ENCODE peak calls at places on chromosomes 7 and 10, in nine cellular contexts. E, J, M, C, T, Y, A, P and D are unnamed samples. For H3K36me3 and H3K27me3, the result is how much of the 10 kb centered on the place peaks cover.

GRCh38 chr10:119377431-119377830 is 165.1 kb downstream of the RGS10 start:
- DNase-seq in E (no peak), P (no peak), C (no peak), M (no peak), A (no peak), Y (no peak), T (no peak), J (no peak), D (no peak)

GRCh38 chr10:113644185-113645120 is 19.4 kb downstream of the NRAP start:
- DNase-seq in J (no peak), C (peak), T (no peak), A (peak), M (no peak), P (no peak), E (no peak), Y (no peak), D (no peak)

GRCh38 chr10:126458453-126458852 is 70.2 kb upstream of the ADAM12 start:
- DNase-seq in A (peak), E (no peak), J (no peak), P (no peak), C (peak), M (no peak), T (no peak), Y (no peak), D (no peak)

GRCh38 chr7:158741294-158741666 is 36.7 kb upstream of the NCAPG2 start:
- DNase-seq in J (no peak), A (no peak), Y (no peak), P (no peak), E (no peak), C (no peak), T (no peak), M (no peak), D (no peak)

GRCh38 chr7:135077642-135078041 is 70.2 kb upstream of the TMEM140 start:
- DNase-seq in A (no peak), T (peak), J (no peak), C (no peak), M (no peak), Y (no peak), E (no peak), P (no peak), D (no peak)

GRCh38 chr10:3992374-3993178 is 207.6 kb upstream of the KLF6 start:
- DNase-seq in A (no peak), J (no peak), P (no peak), Y (no peak), T (no peak), M (no peak), E (no peak), C (no peak), D (no peak)

GRCh38 chr10:110414563-110415309 is 83.0 kb upstream of the DUSP5 start:
- DNase-seq in M (no peak), J (no peak), P (no peak), C (no peak), A (peak), T (no peak), Y (no peak), E (no peak), D (no peak)

GRCh38 chr10:52665821-52666220 is 106.8 kb downstream of the MBL2 start:
- DNase-seq in P (no peak), T (no peak), A (no peak), Y (no peak), C (no peak), E (no peak), J (no peak), M (no peak), D (no peak)

GRCh38 chr10:92641492-92641891 is 48.3 kb upstream of the HHEX start:
- DNase-seq in M (no peak), C (no peak), Y (no peak), A (no peak), J (no peak), E (no peak), T (no peak), P (no peak), D (no peak)
- H3K36me3 ChIP-seq in M (under half), C (under half), Y (half or more), A (under half), J (under half), E (under half), T (half or more), P (under half), D (under half)

DNA sequence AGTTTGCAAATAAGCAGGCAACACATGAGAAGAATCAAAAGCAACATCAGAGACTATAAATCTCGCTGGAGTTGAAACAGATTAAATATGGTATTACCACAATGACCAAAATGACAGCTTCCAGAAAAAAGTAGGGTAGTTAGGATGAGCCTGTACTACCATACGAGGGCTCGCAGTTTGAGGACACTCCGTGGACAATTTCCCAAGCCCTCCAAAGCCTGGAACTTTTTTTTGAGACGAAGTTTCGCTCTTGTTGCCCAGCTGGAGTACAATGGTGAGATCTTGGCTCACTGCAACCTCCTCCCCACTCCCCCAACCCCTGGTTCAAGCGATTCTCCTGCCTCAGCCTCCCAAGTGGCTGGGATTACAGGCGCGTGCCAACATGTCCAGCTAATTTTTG is 1.0 kb downstream of the LRRC17 start:
- DNase-seq in C (no peak), A (no peak), E (no peak), J (no peak), P (no peak), Y (no peak), T (no peak), M (no peak), D (no peak)
- H3K4me3 ChIP-seq in C (peak), A (no peak), E (no peak), J (peak), P (no peak), Y (no peak), T (no peak), M (peak), D (no peak)

GRCh38 chr10:98624963-98625362 is 178.2 kb upstream of the HPS1 start:
- DNase-seq in A (no peak), T (no peak), Y (no peak), E (no peak), C (no peak), M (no peak), P (no peak), J (no peak), D (no peak)
- H3K27me3 ChIP-seq in A (under half), T (under half), Y (under half), E (under half), C (under half), M (under half), P (under half), J (under half), D (under half)

GRCh38 chr7:100152937-100153666 is 4.4 kb downstream of the LAMTOR4 start:
- DNase-seq in Y (no peak), E (no peak), J (no peak), M (no peak), P (no peak), C (no peak), T (peak), A (no peak), D (peak)

GRCh38 chr7:100155553-100156317 is 2.8 kb downstream of the TRAPPC14 start:
- DNase-seq in J (no peak), P (no peak), E (no peak), Y (no peak), T (no peak), A (no peak), C (no peak), M (no peak), D (peak)

GRCh38 chr7:100156331-100157068 is 2.0 kb downstream of the TRAPPC14 start:
- DNase-seq in A (no peak), M (no peak), E (no peak), J (no peak), Y (no peak), P (no peak), T (peak), C (no peak), D (peak)

GRCh38 chr7:100153713-100154519 is 4.6 kb downstream of the TRAPPC14 start:
- DNase-seq in Y (no peak), E (no peak), M (no peak), C (no peak), A (peak), J (no peak), P (no peak), T (peak), D (peak)

DNA sequence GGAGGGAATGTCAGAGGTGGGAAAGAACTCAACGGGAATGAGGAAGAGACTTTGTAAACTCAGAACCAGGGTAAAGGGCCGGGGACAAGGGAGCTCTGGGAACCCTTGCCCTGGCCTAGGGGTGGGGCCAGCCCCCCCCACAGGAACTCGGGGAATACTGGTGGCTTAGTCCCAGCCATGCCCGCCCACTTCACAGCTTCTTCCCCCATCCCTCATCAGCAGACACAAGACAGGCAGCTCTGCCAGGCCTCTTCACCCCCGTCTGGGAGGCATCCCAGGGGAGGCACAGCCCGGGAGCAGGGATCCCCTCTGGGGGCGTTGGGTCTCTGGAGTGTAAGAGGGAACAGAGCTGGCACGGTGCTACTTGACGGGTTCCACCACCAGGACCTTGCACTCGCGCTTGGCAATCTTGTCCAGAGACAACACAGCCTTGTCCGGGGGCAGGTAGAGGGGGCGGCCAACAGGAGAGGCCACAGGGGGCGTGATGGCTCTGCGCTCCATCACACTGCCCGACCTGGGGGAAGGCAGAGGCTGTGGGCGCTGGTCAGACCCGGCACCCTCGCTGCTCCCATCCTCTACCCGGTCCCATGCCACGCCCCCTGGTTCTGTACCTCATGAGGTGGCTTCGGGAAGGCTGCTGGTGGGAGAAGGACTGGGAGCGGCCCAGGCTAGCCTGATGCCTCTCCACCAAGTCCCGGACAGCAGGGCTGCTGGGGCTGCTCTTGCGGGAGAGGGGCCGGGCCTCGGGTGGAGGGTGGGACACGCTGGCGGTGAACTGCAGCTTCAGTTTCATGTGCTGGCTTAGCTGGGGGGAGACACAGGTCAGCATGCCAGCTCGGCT is 3.7 kb downstream of the TRAPPC14 start:
- DNase-seq in M (no peak), Y (no peak), A (no peak), P (no peak), E (no peak), J (no peak), C (no peak), T (peak), D (peak)
- H3K36me3 ChIP-seq in M (under half), Y (half or more), A (under half), P (under half), E (under half), J (under half), C (under half), T (under half), D (under half)

GRCh38 chr10:72106896-72107295 is 18.5 kb upstream of the SPOCK2 start:
- DNase-seq in C (no peak), T (no peak), E (no peak), A (no peak), P (no peak), Y (no peak), M (no peak), J (no peak), D (no peak)
- H3K4me3 ChIP-seq in C (no peak), T (no peak), E (no peak), A (no peak), P (no peak), Y (no peak), M (no peak), J (no peak), D (no peak)

GRCh38 chr7:1249731-1250130 is 17.1 kb downstream of the UNCX start:
- DNase-seq in A (no peak), M (no peak), Y (no peak), J (no peak), P (no peak), T (no peak), E (peak), C (no peak), D (peak)

GRCh38 chr7:1246871-1247526 is 14.3 kb downstream of the UNCX start:
- DNase-seq in M (no peak), J (no peak), T (no peak), P (peak), A (no peak), E (no peak), C (no peak), Y (no peak), D (peak)

GRCh38 chr7:1247527-1248041 is 14.9 kb downstream of the UNCX start:
- DNase-seq in M (no peak), C (no peak), J (no peak), A (peak), Y (no peak), E (no peak), P (peak), T (peak), D (peak)

GRCh38 chr7:1248459-1249131 is 15.9 kb downstream of the UNCX start:
- DNase-seq in E (peak), P (peak), M (no peak), T (peak), Y (no peak), J (no peak), A (no peak), C (no peak), D (peak)

DNA sequence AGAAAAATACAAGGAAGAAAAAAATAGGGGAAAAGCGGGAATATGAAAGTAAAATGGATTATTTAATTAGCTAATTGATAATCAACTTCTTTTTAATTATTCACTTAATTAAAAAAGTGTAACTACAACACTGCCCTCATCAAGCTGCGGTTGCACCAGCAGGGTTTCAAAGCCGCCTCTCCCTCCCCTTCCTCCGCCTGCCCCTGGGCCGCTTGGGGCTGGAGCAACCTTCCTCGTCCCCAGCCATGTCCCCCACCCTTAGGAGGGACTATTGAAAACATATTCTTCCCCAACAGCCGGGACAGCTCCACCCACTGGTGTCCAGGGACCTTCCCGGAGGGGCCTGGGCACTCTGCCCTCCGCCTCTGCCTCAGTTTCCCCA is 15.4 kb downstream of the UNCX start:
- DNase-seq in E (no peak), T (peak), Y (no peak), A (no peak), M (no peak), J (no peak), C (no peak), P (peak), D (peak)
- H3K27me3 ChIP-seq in E (half or more), T (half or more), Y (half or more), A (half or more), M (under half), J (half or more), C (half or more), P (half or more), D (half or more)

GRCh38 chr10:80155696-80156215 is 23.2 kb downstream of the PLAC9 start:
- DNase-seq in T (no peak), Y (no peak), P (no peak), C (no peak), E (no peak), J (no peak), A (no peak), M (peak), D (no peak)
- H3K36me3 ChIP-seq in T (half or more), Y (under half), P (under half), C (half or more), E (half or more), J (half or more), A (under half), M (under half), D (under half)